ENCODE peak calls at places on chromosomes 7 and 10, in nine cellular contexts. Z, G, P, C, M, V, N, H and S are unnamed samples.

GRCh38 chr10:5971315-5971832 is 6.0 kb downstream of the IL15RA start:
- DNase-seq in Z (no peak), G (no peak), P (no peak), C (no peak), M (no peak), V (peak), N (no peak), H (no peak), S (peak)

GRCh38 chr10:45379891-45380540 is 6.0 kb downstream of the ALOX5 start:
- DNase-seq in Z (peak), G (no peak), P (no peak), C (no peak), M (no peak), V (no peak), N (no peak), H (no peak), S (no peak)

GRCh38 chr10:78292987-78293865 is 259.6 kb downstream of the RPS24 start:
- DNase-seq in Z (no peak), G (no peak), P (no peak), C (peak), M (no peak), V (no peak), N (peak), H (peak), S (peak)

GRCh38 chr7:14023342-14023741 is 33.9 kb upstream of the ETV1 start:
- DNase-seq in Z (no peak), G (no peak), P (no peak), C (no peak), M (no peak), V (no peak), N (no peak), H (no peak), S (no peak)

GRCh38 chr10:124011464-124011863 is 81.9 kb downstream of the CHST15 start:
- DNase-seq in Z (no peak), G (no peak), P (no peak), C (no peak), M (no peak), V (no peak), N (no peak), H (no peak), S (peak)

GRCh38 chr7:116528008-116528789 is 3.4 kb downstream of the CAV1 start:
- DNase-seq in Z (no peak), G (peak), P (no peak), C (peak), M (peak), V (no peak), N (no peak), H (no peak), S (peak)

GRCh38 chr10:89516149-89516832 is 19.1 kb downstream of the SLC16A12 start:
- DNase-seq in Z (no peak), G (peak), P (no peak), C (peak), M (peak), V (no peak), N (no peak), H (no peak), S (peak)

GRCh38 chr7:128910569-128910945 is at the start of gene KCP:
- DNase-seq in Z (no peak), G (peak), P (no peak), C (no peak), M (no peak), V (no peak), N (no peak), H (no peak), S (no peak)

GRCh38 chr7:16978358-16979244 is 96.8 kb upstream of the AGR3 start:
- DNase-seq in Z (no peak), G (peak), P (no peak), C (peak), M (peak), V (no peak), N (no peak), H (no peak), S (peak)

GRCh38 chr10:10499839-10500238 is 517.8 kb upstream of the CELF2 start:
- DNase-seq in Z (no peak), G (no peak), P (no peak), C (peak), M (peak), V (no peak), N (no peak), H (no peak), S (peak)

GRCh38 chr10:124539935-124540641 is 78.5 kb downstream of the LHPP start:
- DNase-seq in Z (no peak), G (peak), P (no peak), C (peak), M (peak), V (peak), N (peak), H (peak), S (peak)

GRCh38 chr10:101968910-101969321 is 87.1 kb downstream of the ARMH3 start:
- DNase-seq in Z (no peak), G (no peak), P (no peak), C (no peak), M (no peak), V (no peak), N (no peak), H (no peak), S (no peak)

GRCh38 chr7:99409814-99410213 is 1.0 kb downstream of the BUD31 start:
- DNase-seq in Z (no peak), G (peak), P (no peak), C (no peak), M (no peak), V (no peak), N (no peak), H (no peak), S (no peak)